ENCODE peak calls at places on chromosomes 3 and 15, in five cellular contexts. P is epithelial cell of esophagus, O is heart left ventricle, W is tibial artery, Q is HepG2. K is an unnamed sample.

GRCh38 chr15:49627407-49627877 is 6.6 kb downstream of the DTWD1 start:
- DNase-seq in Q (peak), P (peak), O (no peak), W (no peak), K (no peak)

GRCh38 chr3:62056603-62057002 is 316.7 kb downstream of the FEZF2 start:
- DNase-seq in Q (no peak), W (no peak), O (no peak), P (no peak), K (no peak)

GRCh38 chr3:14606663-14607339 is 44.8 kb upstream of the CCDC174 start:
- DNase-seq in O (no peak), Q (no peak), P (peak), W (no peak), K (no peak)

GRCh38 chr15:52428297-52428696 is 100.4 kb downstream of the MYO5A start:
- DNase-seq in O (no peak), P (no peak), Q (no peak), W (no peak), K (no peak)

GRCh38 chr3:73547427-73548036 is 77.2 kb downstream of the PDZRN3 start:
- DNase-seq in O (no peak), Q (no peak), W (no peak), P (peak), K (no peak)

GRCh38 chr3:58965870-58966269 is 84.0 kb downstream of the CFAP20DC start:
- DNase-seq in P (no peak), Q (no peak), O (no peak), W (no peak), K (no peak)

GRCh38 chr3:43194490-43195115 is 88.7 kb upstream of the POMGNT2 start:
- DNase-seq in P (no peak), W (no peak), O (no peak), Q (no peak), K (peak)

GRCh38 chr3:9915252-9916141 is 1.4 kb upstream of the IL17RC start:
- DNase-seq in Q (peak), O (peak), W (peak), P (no peak), K (peak)

GRCh38 chr15:91891788-91892187 is 38.3 kb downstream of the SLCO3A1 start:
- DNase-seq in O (no peak), P (no peak), Q (no peak), W (no peak), K (no peak)

GRCh38 chr3:49092948-49093852 is 671 bp downstream of the QRICH1 start:
- DNase-seq in W (peak), O (peak), Q (peak), P (peak), K (peak)

GRCh38 chr3:178072391-178072790 is 463.8 kb upstream of the KCNMB2 start:
- DNase-seq in W (no peak), P (no peak), Q (no peak), O (no peak), K (no peak)

GRCh38 chr3:182697345-182697919 is 95.9 kb upstream of the ATP11B start:
- DNase-seq in Q (no peak), O (no peak), P (no peak), W (no peak), K (no peak)

GRCh38 chr15:41801850-41802455 is 25.9 kb upstream of the JMJD7 start:
- DNase-seq in P (peak), W (no peak), O (no peak), Q (no peak), K (no peak)

GRCh38 chr3:126146525-126147146 is 33.8 kb downstream of the ALDH1L1 start:
- DNase-seq in P (no peak), W (no peak), O (peak), Q (no peak), K (no peak)

GRCh38 chr15:77723756-77724155 is 91.0 kb upstream of the LINGO1 start:
- DNase-seq in W (no peak), P (no peak), O (no peak), Q (no peak), K (no peak)
- H3K4me3 ChIP-seq in W (no peak), P (no peak), O (no peak), Q (no peak), K (no peak)

GRCh38 chr3:133377396-133377795 is 22.5 kb upstream of the BFSP2 start:
- DNase-seq in O (no peak), Q (peak), P (peak), W (no peak), K (peak)
- TF ChIP-seq CTCF in O (peak), Q (peak), P (peak), W (peak), K (peak)

DNA sequence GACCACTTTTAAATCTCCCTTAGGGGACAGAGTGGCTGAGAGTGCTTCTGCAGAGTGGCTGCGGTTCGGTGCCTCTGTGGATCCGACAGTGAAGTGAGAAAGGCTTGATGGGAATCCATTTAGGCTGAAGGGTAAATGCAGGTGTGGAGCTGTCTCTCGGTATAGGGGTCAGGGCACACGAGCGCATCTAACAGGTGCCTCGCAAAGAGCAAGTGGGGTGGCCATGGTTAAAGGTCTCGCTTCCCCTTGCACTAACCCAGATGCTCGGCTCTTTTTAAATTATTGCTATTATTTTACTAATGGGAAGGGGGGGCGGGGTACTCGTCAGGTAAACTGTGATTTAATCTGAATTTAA is 598 bp upstream of the GJD2 start:
- DNase-seq in Q (no peak), W (no peak), O (no peak), P (no peak), K (no peak)
- H3K4me3 ChIP-seq in Q (no peak), W (no peak), O (peak), P (no peak), K (no peak)

GRCh38 chr3:127288921-127289645 is 1.2 kb upstream of the PRR20G start:
- DNase-seq in P (no peak), O (no peak), Q (peak), W (no peak), K (no peak)
- TF ChIP-seq CTCF in P (no peak), O (no peak), Q (peak), W (no peak), K (no peak)

GRCh38 chr3:192156382-192156781 is 571.0 kb downstream of the FGF12 start:
- DNase-seq in Q (peak), P (no peak), W (no peak), O (no peak), K (no peak)

DNA sequence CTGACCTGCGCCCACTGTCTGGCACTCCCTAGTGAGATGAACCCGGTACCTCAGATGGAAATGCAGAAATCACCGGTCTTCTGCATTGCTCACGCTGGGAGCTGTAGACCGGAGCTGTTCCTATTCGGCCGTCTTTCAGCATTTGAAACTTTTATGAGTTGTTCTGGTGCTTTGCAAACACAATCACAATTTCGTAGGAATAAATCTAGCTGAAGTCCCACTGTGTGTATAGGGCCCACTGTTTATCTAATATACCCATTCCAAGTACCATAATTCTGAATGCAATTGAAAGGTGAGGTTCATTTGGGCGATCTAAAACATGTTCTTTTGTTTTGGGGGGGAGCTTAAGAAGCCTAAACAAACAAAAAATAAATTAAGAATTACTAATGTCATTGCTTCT is 572.1 kb downstream of the FGF12 start:
- DNase-seq in W (no peak), O (no peak), Q (no peak), P (no peak), K (no peak)
- H3K4me3 ChIP-seq in W (no peak), O (peak), Q (no peak), P (peak), K (no peak)

GRCh38 chr3:143763568-143764162 is 84.6 kb downstream of the SLC9A9 start:
- DNase-seq in P (peak), W (no peak), Q (no peak), O (no peak), K (no peak)
- TF ChIP-seq CTCF in P (peak), W (peak), Q (no peak), O (peak), K (peak)

GRCh38 chr15:74428442-74428787 is 5.3 kb downstream of the SEMA7A start:
- DNase-seq in Q (no peak), P (no peak), O (no peak), W (no peak), K (peak)

GRCh38 chr15:74429784-74430141 is 4.0 kb downstream of the SEMA7A start:
- DNase-seq in O (no peak), Q (no peak), P (no peak), W (no peak), K (no peak)

GRCh38 chr15:74427607-74428441 is 5.9 kb downstream of the SEMA7A start:
- DNase-seq in P (no peak), O (no peak), Q (peak), W (no peak), K (no peak)

GRCh38 chr15:74430510-74430951 is 3.2 kb downstream of the SEMA7A start:
- DNase-seq in W (no peak), O (no peak), Q (no peak), P (no peak), K (peak)

GRCh38 chr15:74428970-74429783 is 4.6 kb downstream of the SEMA7A start:
- DNase-seq in W (no peak), Q (no peak), P (no peak), O (no peak), K (no peak)
- H3K4me3 ChIP-seq in W (no peak), Q (no peak), P (no peak), O (no peak), K (peak)

K was measured in GM12865.